ENCODE peak calls at places on chromosomes 12 and 14, in five cellular contexts. One of them, this sample, is unnamed.

GRCh38 chr14:91570021-91570420 is 59.9 kb upstream of the PPP4R3A start:
- DNase-seq in stimulated activated naive CD4-positive, alpha-beta T cell treated with Interleukin-2 at 50 U/mL for 16 hours: no peak
- DNase-seq in stimulated activated CD4-positive, alpha-beta T cell treated with anti-CD3 and anti-CD28 coated beads, Interleukin-1b, Interleukin-23, amount 100 ng/mL, for 4 hours: no peak
- DNase-seq in amniotic stem cell: no peak
- DNase-seq in MM.1S: no peak
- DNase-seq in this sample: no peak

GRCh38 chr14:71089974-71090373 is 182.7 kb downstream of the PCNX1 start:
- DNase-seq in stimulated activated naive CD4-positive, alpha-beta T cell treated with Interleukin-2 at 50 U/mL for 16 hours: no peak
- DNase-seq in stimulated activated CD4-positive, alpha-beta T cell treated with anti-CD3 and anti-CD28 coated beads, Interleukin-1b, Interleukin-23, amount 100 ng/mL, for 4 hours: no peak
- DNase-seq in amniotic stem cell: peak
- DNase-seq in MM.1S: no peak
- DNase-seq in this sample: no peak

GRCh38 chr14:51554953-51555352 is 96.8 kb upstream of the FRMD6 start:
- DNase-seq in stimulated activated naive CD4-positive, alpha-beta T cell treated with Interleukin-2 at 50 U/mL for 16 hours: no peak
- DNase-seq in stimulated activated CD4-positive, alpha-beta T cell treated with anti-CD3 and anti-CD28 coated beads, Interleukin-1b, Interleukin-23, amount 100 ng/mL, for 4 hours: no peak
- DNase-seq in amniotic stem cell: peak
- DNase-seq in MM.1S: peak
- DNase-seq in this sample: no peak

GRCh38 chr14:39025810-39026627 is 77.0 kb downstream of the SEC23A start:
- DNase-seq in stimulated activated naive CD4-positive, alpha-beta T cell treated with Interleukin-2 at 50 U/mL for 16 hours: no peak
- DNase-seq in stimulated activated CD4-positive, alpha-beta T cell treated with anti-CD3 and anti-CD28 coated beads, Interleukin-1b, Interleukin-23, amount 100 ng/mL, for 4 hours: no peak
- DNase-seq in amniotic stem cell: no peak
- DNase-seq in MM.1S: no peak
- DNase-seq in this sample: no peak

GRCh38 chr12:41362511-41362910 is 174.4 kb downstream of the PDZRN4 start:
- DNase-seq in stimulated activated naive CD4-positive, alpha-beta T cell treated with Interleukin-2 at 50 U/mL for 16 hours: no peak
- DNase-seq in stimulated activated CD4-positive, alpha-beta T cell treated with anti-CD3 and anti-CD28 coated beads, Interleukin-1b, Interleukin-23, amount 100 ng/mL, for 4 hours: no peak
- DNase-seq in amniotic stem cell: no peak
- DNase-seq in MM.1S: no peak
- DNase-seq in this sample: no peak

GRCh38 chr12:58443981-58444371 is 476.3 kb downstream of the LRIG3 start:
- DNase-seq in stimulated activated naive CD4-positive, alpha-beta T cell treated with Interleukin-2 at 50 U/mL for 16 hours: no peak
- DNase-seq in stimulated activated CD4-positive, alpha-beta T cell treated with anti-CD3 and anti-CD28 coated beads, Interleukin-1b, Interleukin-23, amount 100 ng/mL, for 4 hours: no peak
- DNase-seq in amniotic stem cell: no peak
- DNase-seq in MM.1S: no peak
- DNase-seq in this sample: no peak

GRCh38 chr12:51386361-51386760 is 4.8 kb downstream of the GALNT6 start:
- DNase-seq in stimulated activated naive CD4-positive, alpha-beta T cell treated with Interleukin-2 at 50 U/mL for 16 hours: no peak
- DNase-seq in stimulated activated CD4-positive, alpha-beta T cell treated with anti-CD3 and anti-CD28 coated beads, Interleukin-1b, Interleukin-23, amount 100 ng/mL, for 4 hours: no peak
- DNase-seq in amniotic stem cell: no peak
- DNase-seq in MM.1S: no peak
- DNase-seq in this sample: peak

GRCh38 chr12:122111070-122111750 is 32.7 kb downstream of the MLXIP start:
- DNase-seq in stimulated activated naive CD4-positive, alpha-beta T cell treated with Interleukin-2 at 50 U/mL for 16 hours: no peak
- DNase-seq in stimulated activated CD4-positive, alpha-beta T cell treated with anti-CD3 and anti-CD28 coated beads, Interleukin-1b, Interleukin-23, amount 100 ng/mL, for 4 hours: no peak
- DNase-seq in amniotic stem cell: no peak
- DNase-seq in MM.1S: no peak
- DNase-seq in this sample: no peak